ENCODE peak calls at places on chromosomes 16 and 17, in five cellular contexts. One of them, this sample, is unnamed.

GRCh38 chr16:1691276-1691675 is 13.2 kb downstream of the JPT2 start:
- DNase-seq in left ventricle myocardium inferior: no peak
- DNase-seq in cardiac fibroblast: peak
- DNase-seq in tibial nerve: no peak
- DNase-seq in ovary: no peak
- DNase-seq in this sample: no peak

GRCh38 chr16:65414284-65414984 is 292.6 kb upstream of the CDH11 start:
- DNase-seq in left ventricle myocardium inferior: no peak
- DNase-seq in cardiac fibroblast: peak
- DNase-seq in tibial nerve: no peak
- DNase-seq in ovary: no peak
- DNase-seq in this sample: no peak

GRCh38 chr16:16797239-16797638 is 418.3 kb downstream of the NPIPA7 start:
- DNase-seq in left ventricle myocardium inferior: no peak
- DNase-seq in cardiac fibroblast: no peak
- DNase-seq in tibial nerve: no peak
- DNase-seq in ovary: no peak
- DNase-seq in this sample: no peak

GRCh38 chr16:84845496-84846002 is 25.8 kb downstream of the CRISPLD2 start:
- DNase-seq in left ventricle myocardium inferior: no peak
- DNase-seq in cardiac fibroblast: no peak
- DNase-seq in tibial nerve: no peak
- DNase-seq in ovary: no peak
- DNase-seq in this sample: no peak

GRCh38 chr17:41728056-41728455 is 6.4 kb downstream of the HAP1 start:
- DNase-seq in left ventricle myocardium inferior: no peak
- DNase-seq in cardiac fibroblast: no peak
- DNase-seq in tibial nerve: no peak
- DNase-seq in ovary: no peak
- DNase-seq in this sample: no peak

GRCh38 chr16:4372578-4373355 is 1.1 kb downstream of the VASN start:
- DNase-seq in left ventricle myocardium inferior: peak
- DNase-seq in cardiac fibroblast: peak
- DNase-seq in tibial nerve: no peak
- DNase-seq in ovary: peak
- DNase-seq in this sample: no peak

GRCh38 chr17:47792979-47793378 is 28.6 kb downstream of the OSBPL7 start:
- DNase-seq in left ventricle myocardium inferior: no peak
- DNase-seq in cardiac fibroblast: no peak
- DNase-seq in tibial nerve: no peak
- DNase-seq in ovary: no peak
- DNase-seq in this sample: no peak

GRCh38 chr17:79147791-79148506 is 73.3 kb downstream of the ENGASE start:
- DNase-seq in left ventricle myocardium inferior: no peak
- DNase-seq in cardiac fibroblast: no peak
- DNase-seq in tibial nerve: no peak
- DNase-seq in ovary: no peak
- DNase-seq in this sample: no peak

GRCh38 chr17:6427284-6427781 is 7.6 kb downstream of the AIPL1 start:
- DNase-seq in left ventricle myocardium inferior: no peak
- DNase-seq in cardiac fibroblast: peak
- DNase-seq in tibial nerve: no peak
- DNase-seq in ovary: no peak
- DNase-seq in this sample: no peak

GRCh38 chr17:32015245-32016013 is 8.2 kb downstream of the LRRC37B start:
- DNase-seq in left ventricle myocardium inferior: no peak
- DNase-seq in cardiac fibroblast: peak
- DNase-seq in tibial nerve: no peak
- DNase-seq in ovary: no peak
- DNase-seq in this sample: no peak

GRCh38 chr16:71353736-71354135 is 4.8 kb upstream of the CALB2 start:
- DNase-seq in left ventricle myocardium inferior: no peak
- DNase-seq in cardiac fibroblast: no peak
- DNase-seq in tibial nerve: no peak
- DNase-seq in ovary: no peak
- DNase-seq in this sample: no peak

GRCh38 chr17:33647976-33648375 is 354.9 kb upstream of the ASIC2 start:
- DNase-seq in left ventricle myocardium inferior: no peak
- DNase-seq in cardiac fibroblast: peak
- DNase-seq in tibial nerve: no peak
- DNase-seq in ovary: no peak
- DNase-seq in this sample: no peak

GRCh38 chr17:63696381-63696961 is 3.5 kb downstream of the LIMD2 start:
- DNase-seq in left ventricle myocardium inferior: no peak
- DNase-seq in cardiac fibroblast: peak
- DNase-seq in tibial nerve: no peak
- DNase-seq in ovary: no peak
- DNase-seq in this sample: peak

GRCh38 chr16:67282447-67282805 is 3.1 kb downstream of the PLEKHG4 start:
- DNase-seq in left ventricle myocardium inferior: no peak
- DNase-seq in cardiac fibroblast: no peak
- DNase-seq in tibial nerve: no peak
- DNase-seq in ovary: no peak
- DNase-seq in this sample: no peak

GRCh38 chr17:12917401-12917800 is 100.4 kb downstream of the ELAC2 start:
- DNase-seq in left ventricle myocardium inferior: no peak
- DNase-seq in cardiac fibroblast: no peak
- DNase-seq in tibial nerve: no peak
- DNase-seq in ovary: no peak
- DNase-seq in this sample: no peak

GRCh38 chr16:48583075-48584065 is 26.6 kb downstream of the N4BP1 start:
- DNase-seq in left ventricle myocardium inferior: no peak
- DNase-seq in cardiac fibroblast: peak
- DNase-seq in tibial nerve: no peak
- DNase-seq in ovary: no peak
- DNase-seq in this sample: no peak

GRCh38 chr17:28345420-28346198 is 10.0 kb downstream of the TNFAIP1 start:
- DNase-seq in left ventricle myocardium inferior: peak
- DNase-seq in cardiac fibroblast: peak
- DNase-seq in tibial nerve: no peak
- DNase-seq in ovary: no peak
- DNase-seq in this sample: no peak

GRCh38 chr17:80855968-80856862 is 135.4 kb upstream of the CHMP6 start:
- DNase-seq in left ventricle myocardium inferior: no peak
- DNase-seq in cardiac fibroblast: peak
- DNase-seq in tibial nerve: no peak
- DNase-seq in ovary: no peak
- DNase-seq in this sample: peak

GRCh38 chr17:45579529-45580495 is 89.3 kb upstream of the PLEKHM1 start:
- DNase-seq in left ventricle myocardium inferior: no peak
- DNase-seq in cardiac fibroblast: no peak
- DNase-seq in tibial nerve: no peak
- DNase-seq in ovary: no peak
- DNase-seq in this sample: no peak

GRCh38 chr17:20992987-20993862 is 49.6 kb downstream of the USP22 start:
- DNase-seq in left ventricle myocardium inferior: peak
- DNase-seq in cardiac fibroblast: peak
- DNase-seq in tibial nerve: peak
- DNase-seq in ovary: peak
- DNase-seq in this sample: peak

GRCh38 chr16:70701998-70702397 is 16.1 kb upstream of the MTSS2 start:
- DNase-seq in left ventricle myocardium inferior: no peak
- DNase-seq in cardiac fibroblast: no peak
- DNase-seq in tibial nerve: no peak
- DNase-seq in ovary: no peak
- DNase-seq in this sample: no peak

GRCh38 chr16:80924372-80924978 is 82.2 kb downstream of the CMC2 start:
- DNase-seq in left ventricle myocardium inferior: peak
- DNase-seq in cardiac fibroblast: peak
- DNase-seq in tibial nerve: no peak
- DNase-seq in ovary: no peak
- DNase-seq in this sample: peak

GRCh38 chr16:83817022-83817421 is 9.2 kb downstream of the HSBP1 start:
- DNase-seq in left ventricle myocardium inferior: no peak
- DNase-seq in cardiac fibroblast: no peak
- DNase-seq in tibial nerve: no peak
- DNase-seq in ovary: no peak
- DNase-seq in this sample: no peak

GRCh38 chr16:19718624-19718965 is 524 bp downstream of the IQCK start:
- DNase-seq in left ventricle myocardium inferior: no peak
- DNase-seq in cardiac fibroblast: no peak
- DNase-seq in tibial nerve: no peak
- DNase-seq in ovary: no peak
- DNase-seq in this sample: no peak

GRCh38 chr16:19717319-19717718 is 708 bp downstream of the KNOP1 start:
- DNase-seq in left ventricle myocardium inferior: no peak
- DNase-seq in cardiac fibroblast: no peak
- DNase-seq in tibial nerve: no peak
- DNase-seq in ovary: no peak
- DNase-seq in this sample: no peak

GRCh38 chr16:19715566-19715965 is 2.5 kb downstream of the KNOP1 start:
- DNase-seq in left ventricle myocardium inferior: no peak
- DNase-seq in cardiac fibroblast: no peak
- DNase-seq in tibial nerve: no peak
- DNase-seq in ovary: no peak
- DNase-seq in this sample: no peak

GRCh38 chr16:19716183-19716582 is 1.8 kb downstream of the KNOP1 start:
- DNase-seq in left ventricle myocardium inferior: no peak
- DNase-seq in cardiac fibroblast: no peak
- DNase-seq in tibial nerve: no peak
- DNase-seq in ovary: no peak
- DNase-seq in this sample: no peak

DNA sequence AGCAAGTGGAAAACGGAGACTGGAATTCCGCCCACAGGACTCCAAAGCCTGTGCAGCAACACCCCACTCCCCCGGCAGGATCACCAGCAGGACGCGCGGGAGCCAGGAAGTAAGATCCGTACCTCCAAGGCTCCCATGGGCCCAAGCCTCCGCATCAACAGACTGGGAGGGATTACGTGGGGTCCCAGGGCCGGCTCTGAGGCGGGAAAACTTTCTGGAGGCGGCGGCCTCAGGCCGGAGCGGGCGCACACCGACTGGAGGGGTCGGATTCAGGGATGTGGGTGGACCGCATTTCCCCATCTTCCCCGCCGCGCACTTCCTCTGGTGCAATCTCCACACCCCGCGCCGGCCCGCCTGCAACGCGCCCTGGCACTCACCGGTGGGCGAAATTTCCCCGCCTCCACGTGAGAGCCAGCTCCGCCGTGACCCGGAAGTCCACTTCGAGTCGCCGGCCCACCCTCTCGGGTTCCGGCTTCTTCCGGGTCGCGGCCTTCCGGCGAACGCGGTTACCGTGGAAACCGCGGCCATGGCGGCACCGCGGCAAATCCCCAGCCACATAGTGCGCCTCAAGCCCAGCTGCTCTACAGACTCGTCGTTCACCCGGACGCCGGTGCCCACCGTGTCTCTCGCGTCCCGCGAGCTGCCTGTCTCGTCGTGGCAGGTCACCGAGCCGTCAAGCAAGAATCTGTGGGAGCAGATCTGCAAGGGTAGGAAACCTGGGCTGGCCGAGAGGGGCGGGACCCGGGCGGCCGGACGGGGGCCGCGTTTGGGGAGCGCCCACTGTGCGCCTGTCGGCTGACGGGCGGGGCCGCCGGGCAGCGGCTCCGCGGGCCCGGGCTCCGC is at the start of the genes IQCK and KNOP1:
- DNase-seq in left ventricle myocardium inferior: peak
- DNase-seq in cardiac fibroblast: peak
- DNase-seq in tibial nerve: peak
- DNase-seq in ovary: peak
- DNase-seq in this sample: peak
- TF ChIP-seq CTCF in left ventricle myocardium inferior: peak
- TF ChIP-seq CTCF in cardiac fibroblast: no peak
- TF ChIP-seq CTCF in tibial nerve: no peak
- TF ChIP-seq CTCF in ovary: no peak
- TF ChIP-seq CTCF in this sample: no peak

GRCh38 chr16:30096862-30097563 is 1.0 kb upstream of the YPEL3 start:
- DNase-seq in left ventricle myocardium inferior: no peak
- DNase-seq in cardiac fibroblast: no peak
- DNase-seq in tibial nerve: no peak
- DNase-seq in ovary: no peak
- DNase-seq in this sample: no peak
- H3K4me3 ChIP-seq in left ventricle myocardium inferior: peak
- H3K4me3 ChIP-seq in cardiac fibroblast: no peak
- H3K4me3 ChIP-seq in tibial nerve: peak
- H3K4me3 ChIP-seq in ovary: peak
- H3K4me3 ChIP-seq in this sample: no peak

GRCh38 chr17:37742114-37742761 is 2.6 kb downstream of the HNF1B start:
- DNase-seq in left ventricle myocardium inferior: no peak
- DNase-seq in cardiac fibroblast: no peak
- DNase-seq in tibial nerve: no peak
- DNase-seq in ovary: no peak
- DNase-seq in this sample: no peak

GRCh38 chr17:37743875-37744632 is 805 bp downstream of the HNF1B start:
- DNase-seq in left ventricle myocardium inferior: no peak
- DNase-seq in cardiac fibroblast: no peak
- DNase-seq in tibial nerve: no peak
- DNase-seq in ovary: no peak
- DNase-seq in this sample: no peak

GRCh38 chr17:37743612-37743874 is 1.3 kb downstream of the HNF1B start:
- DNase-seq in left ventricle myocardium inferior: no peak
- DNase-seq in cardiac fibroblast: no peak
- DNase-seq in tibial nerve: no peak
- DNase-seq in ovary: no peak
- DNase-seq in this sample: no peak

GRCh38 chr17:37741334-37742113 is 3.3 kb downstream of the HNF1B start:
- DNase-seq in left ventricle myocardium inferior: no peak
- DNase-seq in cardiac fibroblast: peak
- DNase-seq in tibial nerve: no peak
- DNase-seq in ovary: no peak
- DNase-seq in this sample: no peak

DNA sequence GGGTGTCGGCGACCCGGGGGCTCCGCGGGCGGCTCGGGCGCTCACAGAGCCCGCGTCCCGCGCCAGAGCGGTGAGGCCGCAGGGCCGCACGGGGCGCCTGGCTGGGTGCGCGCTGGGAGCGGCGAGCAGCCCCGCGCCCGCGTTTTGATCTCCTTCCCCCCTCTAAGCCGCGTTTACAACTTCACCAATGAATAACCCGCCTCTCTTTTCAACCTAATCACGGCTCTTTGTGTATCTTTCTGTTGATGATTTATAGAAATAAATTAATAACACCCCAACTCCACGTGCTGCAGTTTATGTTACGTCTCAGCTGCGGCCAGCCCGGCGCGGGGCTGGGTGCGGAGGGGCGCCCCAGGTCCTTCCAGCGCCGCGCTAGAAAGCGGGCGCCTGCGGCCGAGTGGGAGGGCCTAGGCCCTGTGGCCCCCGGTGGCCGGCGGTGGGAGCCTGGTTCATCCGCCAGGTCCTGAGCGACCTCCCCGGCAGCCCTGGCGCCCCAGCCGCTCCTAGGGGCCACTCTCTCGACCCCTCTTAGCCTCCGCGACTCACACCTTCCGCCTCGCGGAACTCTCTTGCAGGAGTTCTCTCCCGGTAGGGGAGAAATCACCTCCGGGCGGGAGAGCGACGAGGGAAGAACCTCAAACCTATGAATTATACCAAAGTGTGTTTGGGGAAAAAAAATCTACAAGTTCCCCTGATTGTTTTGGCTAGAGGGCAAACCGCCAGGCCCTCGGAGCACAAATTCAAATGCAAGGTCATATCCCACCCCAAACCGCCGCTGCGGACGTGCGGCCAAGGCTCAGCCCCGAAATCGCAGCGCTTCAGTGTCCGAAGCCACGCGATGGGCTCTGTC is 1.9 kb downstream of the HNF1B start:
- DNase-seq in left ventricle myocardium inferior: no peak
- DNase-seq in cardiac fibroblast: no peak
- DNase-seq in tibial nerve: no peak
- DNase-seq in ovary: no peak
- DNase-seq in this sample: no peak
- TF ChIP-seq CTCF in left ventricle myocardium inferior: no peak
- TF ChIP-seq CTCF in cardiac fibroblast: no peak
- TF ChIP-seq CTCF in tibial nerve: no peak
- TF ChIP-seq CTCF in ovary: no peak
- TF ChIP-seq CTCF in this sample: no peak

GRCh38 chr17:76501827-76502307 is 644 bp upstream of the RHBDF2 start:
- DNase-seq in left ventricle myocardium inferior: no peak
- DNase-seq in cardiac fibroblast: no peak
- DNase-seq in tibial nerve: no peak
- DNase-seq in ovary: no peak
- DNase-seq in this sample: no peak
- H3K4me3 ChIP-seq in left ventricle myocardium inferior: peak
- H3K4me3 ChIP-seq in cardiac fibroblast: peak
- H3K4me3 ChIP-seq in tibial nerve: peak
- H3K4me3 ChIP-seq in ovary: peak
- H3K4me3 ChIP-seq in this sample: no peak